ENCODE peak calls at places on chromosomes 4 and X, in nine cellular contexts. One of them, this sample, is unnamed.

GRCh38 chr4:7398104-7398423 is 36.7 kb downstream of the PSAPL1 start:
- DNase-seq in kidney tubule cell: peak
- DNase-seq in AG08395: no peak
- DNase-seq in T-helper 9 cell: no peak
- DNase-seq in GM13977: no peak
- DNase-seq in stimulated activated CD4-positive, alpha-beta T cell treated with anti-CD3 and anti-CD28 coated beads, Interleukin-1b, Interleukin-23, amount 100 ng/mL, for 48 hours: no peak
- DNase-seq in AG04449: no peak
- DNase-seq in M059J: peak
- DNase-seq in pancreas: peak
- DNase-seq in this sample: peak

GRCh38 chr4:124372916-124373315 is 339.6 kb downstream of the ANKRD50 start:
- DNase-seq in kidney tubule cell: no peak
- DNase-seq in AG08395: no peak
- DNase-seq in T-helper 9 cell: no peak
- DNase-seq in GM13977: no peak
- DNase-seq in stimulated activated CD4-positive, alpha-beta T cell treated with anti-CD3 and anti-CD28 coated beads, Interleukin-1b, Interleukin-23, amount 100 ng/mL, for 48 hours: no peak
- DNase-seq in AG04449: no peak
- DNase-seq in M059J: no peak
- DNase-seq in pancreas: no peak
- DNase-seq in this sample: no peak

GRCh38 chrX:20412871-20413486 is 146.3 kb upstream of the RPS6KA3 start:
- DNase-seq in kidney tubule cell: no peak
- DNase-seq in AG08395: no peak
- DNase-seq in T-helper 9 cell: peak
- DNase-seq in GM13977: peak
- DNase-seq in stimulated activated CD4-positive, alpha-beta T cell treated with anti-CD3 and anti-CD28 coated beads, Interleukin-1b, Interleukin-23, amount 100 ng/mL, for 48 hours: peak
- DNase-seq in AG04449: no peak
- DNase-seq in M059J: no peak
- DNase-seq in pancreas: peak
- DNase-seq in this sample: peak

GRCh38 chrX:110965409-110965808 is 130.6 kb upstream of the PAK3 start:
- DNase-seq in kidney tubule cell: no peak
- DNase-seq in AG08395: no peak
- DNase-seq in T-helper 9 cell: no peak
- DNase-seq in GM13977: no peak
- DNase-seq in stimulated activated CD4-positive, alpha-beta T cell treated with anti-CD3 and anti-CD28 coated beads, Interleukin-1b, Interleukin-23, amount 100 ng/mL, for 48 hours: no peak
- DNase-seq in AG04449: no peak
- DNase-seq in M059J: no peak
- DNase-seq in pancreas: no peak
- DNase-seq in this sample: no peak

GRCh38 chr4:6641164-6641970 is 882 bp downstream of the MRFAP1 start:
- DNase-seq in kidney tubule cell: peak
- DNase-seq in AG08395: peak
- DNase-seq in T-helper 9 cell: peak
- DNase-seq in GM13977: peak
- DNase-seq in stimulated activated CD4-positive, alpha-beta T cell treated with anti-CD3 and anti-CD28 coated beads, Interleukin-1b, Interleukin-23, amount 100 ng/mL, for 48 hours: peak
- DNase-seq in AG04449: no peak
- DNase-seq in M059J: peak
- DNase-seq in pancreas: peak
- DNase-seq in this sample: peak

GRCh38 chr4:182880387-182881356 is 36.5 kb downstream of the DCTD start:
- DNase-seq in kidney tubule cell: no peak
- DNase-seq in AG08395: peak
- DNase-seq in T-helper 9 cell: no peak
- DNase-seq in GM13977: no peak
- DNase-seq in stimulated activated CD4-positive, alpha-beta T cell treated with anti-CD3 and anti-CD28 coated beads, Interleukin-1b, Interleukin-23, amount 100 ng/mL, for 48 hours: no peak
- DNase-seq in AG04449: no peak
- DNase-seq in M059J: peak
- DNase-seq in pancreas: no peak
- DNase-seq in this sample: no peak

GRCh38 chrX:125203379-125203736 is 116.3 kb upstream of the TEX13C start:
- DNase-seq in kidney tubule cell: no peak
- DNase-seq in AG08395: no peak
- DNase-seq in T-helper 9 cell: no peak
- DNase-seq in GM13977: no peak
- DNase-seq in stimulated activated CD4-positive, alpha-beta T cell treated with anti-CD3 and anti-CD28 coated beads, Interleukin-1b, Interleukin-23, amount 100 ng/mL, for 48 hours: no peak
- DNase-seq in AG04449: no peak
- DNase-seq in M059J: no peak
- DNase-seq in pancreas: no peak
- DNase-seq in this sample: no peak

GRCh38 chr4:87270144-87270543 is 49.7 kb upstream of the KLHL8 start:
- DNase-seq in kidney tubule cell: peak
- DNase-seq in AG08395: peak
- DNase-seq in T-helper 9 cell: no peak
- DNase-seq in GM13977: peak
- DNase-seq in stimulated activated CD4-positive, alpha-beta T cell treated with anti-CD3 and anti-CD28 coated beads, Interleukin-1b, Interleukin-23, amount 100 ng/mL, for 48 hours: no peak
- DNase-seq in AG04449: peak
- DNase-seq in M059J: peak
- DNase-seq in pancreas: peak
- DNase-seq in this sample: no peak

GRCh38 chrX:23509256-23509655 is 158.0 kb upstream of the PRDX4 start:
- DNase-seq in kidney tubule cell: no peak
- DNase-seq in AG08395: no peak
- DNase-seq in T-helper 9 cell: no peak
- DNase-seq in GM13977: no peak
- DNase-seq in stimulated activated CD4-positive, alpha-beta T cell treated with anti-CD3 and anti-CD28 coated beads, Interleukin-1b, Interleukin-23, amount 100 ng/mL, for 48 hours: no peak
- DNase-seq in AG04449: no peak
- DNase-seq in M059J: no peak
- DNase-seq in pancreas: no peak
- DNase-seq in this sample: no peak

GRCh38 chr4:5874811-5875465 is 17.9 kb downstream of the CRMP1 start:
- DNase-seq in kidney tubule cell: peak
- DNase-seq in AG08395: peak
- DNase-seq in T-helper 9 cell: no peak
- DNase-seq in GM13977: no peak
- DNase-seq in stimulated activated CD4-positive, alpha-beta T cell treated with anti-CD3 and anti-CD28 coated beads, Interleukin-1b, Interleukin-23, amount 100 ng/mL, for 48 hours: no peak
- DNase-seq in AG04449: peak
- DNase-seq in M059J: no peak
- DNase-seq in pancreas: no peak
- DNase-seq in this sample: no peak

GRCh38 chr4:91592125-91592524 is 711.6 kb upstream of the GRID2 start:
- DNase-seq in kidney tubule cell: no peak
- DNase-seq in AG08395: no peak
- DNase-seq in T-helper 9 cell: no peak
- DNase-seq in GM13977: no peak
- DNase-seq in stimulated activated CD4-positive, alpha-beta T cell treated with anti-CD3 and anti-CD28 coated beads, Interleukin-1b, Interleukin-23, amount 100 ng/mL, for 48 hours: no peak
- DNase-seq in AG04449: no peak
- DNase-seq in M059J: no peak
- DNase-seq in pancreas: no peak
- DNase-seq in this sample: no peak

GRCh38 chr4:95091272-95091671 is 333.5 kb downstream of the BMPR1B start:
- DNase-seq in kidney tubule cell: no peak
- DNase-seq in AG08395: no peak
- DNase-seq in T-helper 9 cell: no peak
- DNase-seq in GM13977: no peak
- DNase-seq in stimulated activated CD4-positive, alpha-beta T cell treated with anti-CD3 and anti-CD28 coated beads, Interleukin-1b, Interleukin-23, amount 100 ng/mL, for 48 hours: no peak
- DNase-seq in AG04449: no peak
- DNase-seq in M059J: no peak
- DNase-seq in pancreas: no peak
- DNase-seq in this sample: no peak

GRCh38 chr4:105150511-105150910 is 3.8 kb downstream of the TET2 start:
- DNase-seq in kidney tubule cell: no peak
- DNase-seq in AG08395: no peak
- DNase-seq in T-helper 9 cell: no peak
- DNase-seq in GM13977: no peak
- DNase-seq in stimulated activated CD4-positive, alpha-beta T cell treated with anti-CD3 and anti-CD28 coated beads, Interleukin-1b, Interleukin-23, amount 100 ng/mL, for 48 hours: no peak
- DNase-seq in AG04449: no peak
- DNase-seq in M059J: no peak
- DNase-seq in pancreas: no peak
- DNase-seq in this sample: no peak

This sample was measured in lung.